ENCODE peak calls at places on chromosomes 11 and 22, in eight cellular contexts. A is iPS-NIHi11; G is naive B cell; O is RCC 7860; S is stimulated activated CD4-positive, alpha-beta T cell treated with anti-CD3 and anti-CD28 coated beads, Interleukin-1b, Interleukin-23, amount 100 ng/mL, for 48 hours; B is 8988T; W is NCI-H2029; C is left cardiac atrium. N is an unnamed sample.
A peak's percentile ranks its signal among the peaks of the same experiment; 100 is the strongest.

GRCh38 chr11:7858001-7858400 is 61.3 kb upstream of the OR5P2 start:
- DNase-seq in A (no peak), G (no peak), O (no peak), S (no peak), B (no peak), W (no peak), C (no peak), N (no peak)

GRCh38 chr22:43993072-43993760 is 30.9 kb upstream of the PARVB start:
- DNase-seq in A (peak; percentile 91), G (peak; percentile 66), O (peak; percentile 14), S (peak; percentile 44), B (peak; percentile 49), W (peak; percentile 22), C (peak; percentile 58), N (peak; percentile 58)

GRCh38 chr11:69314555-69314954 is 20.6 kb downstream of the MYEOV start:
- DNase-seq in A (no peak), G (no peak), O (no peak), S (no peak), B (no peak), W (no peak), C (no peak), N (no peak)

GRCh38 chr11:124746621-124747243 is 5.3 kb downstream of the VSIG2 start:
- DNase-seq in A (peak; percentile 94), G (peak; percentile 80), O (peak; percentile 67), S (peak; percentile 75), B (peak; percentile 99), W (peak; percentile 65), C (peak; percentile 79), N (no peak)

GRCh38 chr11:15266999-15267398 is 152.3 kb downstream of the INSC start:
- DNase-seq in A (no peak), G (no peak), O (no peak), S (no peak), B (no peak), W (no peak), C (no peak), N (no peak)

GRCh38 chr11:132424433-132424832 is 1054.0 kb downstream of the NTM start:
- DNase-seq in A (no peak), G (no peak), O (no peak), S (no peak), B (no peak), W (no peak), C (no peak), N (no peak)

GRCh38 chr22:31912402-31912733 is 32.0 kb upstream of the YWHAH start:
- DNase-seq in A (no peak), G (no peak), O (no peak), S (no peak), B (no peak), W (no peak), C (no peak), N (no peak)

GRCh38 chr11:64525711-64526110 is 65.3 kb upstream of the SLC22A12 start:
- DNase-seq in A (no peak), G (no peak), O (no peak), S (no peak), B (no peak), W (no peak), C (no peak), N (no peak)

GRCh38 chr11:86262387-86262786 is 17.8 kb downstream of the EED start:
- DNase-seq in A (no peak), G (no peak), O (no peak), S (no peak), B (no peak), W (no peak), C (no peak), N (no peak)

GRCh38 chr11:58905716-58906547 is 33.4 kb upstream of the GLYATL1 start:
- DNase-seq in A (peak; percentile 81), G (no peak), O (peak; percentile 82), S (no peak), B (no peak), W (peak; percentile 63), C (peak; percentile 51), N (peak; percentile 79)

GRCh38 chr11:34345991-34346480 is 11.8 kb downstream of the ABTB2 start:
- DNase-seq in A (no peak), G (no peak), O (peak; percentile 4), S (no peak), B (no peak), W (no peak), C (peak; percentile 42), N (no peak)

GRCh38 chr11:96614846-96615245 is 225.0 kb downstream of the JRKL start:
- DNase-seq in A (no peak), G (no peak), O (no peak), S (no peak), B (no peak), W (no peak), C (no peak), N (peak; percentile 90)

GRCh38 chr11:11992257-11992690 is 16.2 kb downstream of the DKK3 start:
- DNase-seq in A (no peak), G (no peak), O (peak; percentile 50), S (no peak), B (no peak), W (no peak), C (no peak), N (no peak)

GRCh38 chr11:639324-639977 is 2.4 kb downstream of the DRD4 start:
- DNase-seq in A (no peak), G (no peak), O (no peak), S (no peak), B (no peak), W (no peak), C (no peak), N (no peak)

GRCh38 chr22:42921301-42921700 is 64.2 kb upstream of the ARFGAP3 start:
- DNase-seq in A (no peak), G (no peak), O (no peak), S (no peak), B (no peak), W (no peak), C (no peak), N (no peak)

GRCh38 chr11:34558211-34558610 is 44.6 kb upstream of the ELF5 start:
- DNase-seq in A (no peak), G (no peak), O (no peak), S (no peak), B (no peak), W (no peak), C (no peak), N (no peak)

GRCh38 chr11:131111775-131112174 is 195.5 kb upstream of the SNX19 start:
- DNase-seq in A (no peak), G (no peak), O (no peak), S (no peak), B (no peak), W (no peak), C (no peak), N (no peak)

GRCh38 chr22:36860821-36861659 is at the start of gene NCF4:
- DNase-seq in A (no peak), G (peak; percentile 87), O (no peak), S (peak; percentile 35), B (no peak), W (no peak), C (peak; percentile 62), N (no peak)

GRCh38 chr22:38305481-38306448 is 11.5 kb downstream of the CSNK1E start:
- DNase-seq in A (peak; percentile 60), G (peak; percentile 27), O (peak; percentile 43), S (peak; percentile 42), B (no peak), W (peak; percentile 69), C (no peak), N (peak; percentile 60)

GRCh38 chr11:107741044-107741823 is 29.4 kb upstream of the SLN start:
- DNase-seq in A (peak; percentile 32), G (no peak), O (no peak), S (no peak), B (peak; percentile 23), W (no peak), C (no peak), N (no peak)

GRCh38 chr11:110928373-110928772 is 216.1 kb upstream of the ARHGAP20 start:
- DNase-seq in A (no peak), G (no peak), O (no peak), S (no peak), B (no peak), W (no peak), C (no peak), N (peak; percentile 58)

GRCh38 chr11:128052912-128053641 is 534.3 kb downstream of the ETS1 start:
- DNase-seq in A (no peak), G (no peak), O (peak; percentile 40), S (no peak), B (no peak), W (peak; percentile 79), C (no peak), N (no peak)

GRCh38 chr11:47393163-47394049 is 15.0 kb upstream of the SLC39A13 start:
- DNase-seq in A (peak; percentile 35), G (no peak), O (peak; percentile 18), S (no peak), B (no peak), W (no peak), C (peak; percentile 49), N (no peak)

GRCh38 chr11:113385749-113386148 is 1.8 kb upstream of the ANKK1 start:
- DNase-seq in A (no peak), G (no peak), O (no peak), S (no peak), B (no peak), W (peak; percentile 18), C (no peak), N (no peak)

GRCh38 chr11:898540-899190 is 11.9 kb downstream of the CHID1 start:
- DNase-seq in A (peak; percentile 58), G (no peak), O (no peak), S (no peak), B (no peak), W (no peak), C (no peak), N (peak; percentile 75)

GRCh38 chr22:29617922-29618629 is 14.6 kb downstream of the NF2 start:
- DNase-seq in A (peak; percentile 45), G (no peak), O (peak; percentile 73), S (no peak), B (no peak), W (no peak), C (no peak), N (no peak)

GRCh38 chr22:19841641-19842385 is 12.9 kb downstream of the GNB1L start:
- DNase-seq in A (no peak), G (no peak), O (no peak), S (no peak), B (no peak), W (no peak), C (no peak), N (no peak)

GRCh38 chr22:38272373-38273134 is at the start of gene TMEM184B:
- DNase-seq in A (peak; percentile 98), G (peak; percentile 85), O (peak; percentile 24), S (peak; percentile 76), B (peak; percentile 78), W (peak; percentile 33), C (peak; percentile 83), N (peak; percentile 62)

GRCh38 chr11:5690216-5690615 is 626 bp downstream of the TRIM22 start:
- DNase-seq in A (no peak), G (no peak), O (no peak), S (no peak), B (no peak), W (no peak), C (no peak), N (no peak)

GRCh38 chr11:104003491-104003890 is 32.9 kb upstream of the DDI1 start:
- DNase-seq in A (no peak), G (no peak), O (no peak), S (no peak), B (no peak), W (no peak), C (no peak), N (no peak)

GRCh38 chr11:119861160-119861559 is 132.2 kb upstream of the NECTIN1 start:
- DNase-seq in A (no peak), G (no peak), O (no peak), S (no peak), B (no peak), W (no peak), C (no peak), N (peak; percentile 34)

GRCh38 chr11:46845440-46845739 is 690 bp downstream of the CKAP5 start:
- DNase-seq in A (no peak), G (no peak), O (no peak), S (no peak), B (no peak), W (peak; percentile 33), C (no peak), N (no peak)

GRCh38 chr22:46969491-46969890 is 207.0 kb downstream of the TBC1D22A start:
- DNase-seq in A (no peak), G (no peak), O (no peak), S (peak; percentile 51), B (no peak), W (no peak), C (no peak), N (no peak)

GRCh38 chr22:48098243-48098935 is 1335.9 kb downstream of the TBC1D22A start:
- DNase-seq in A (no peak), G (peak; percentile 85), O (no peak), S (no peak), B (no peak), W (peak; percentile 34), C (no peak), N (no peak)

N was measured in WERI-Rb-1.